ENCODE peak calls at places on chromosome 22, in five cellular contexts. B, R, F, A and T are unnamed samples.
A peak's percentile ranks its signal among the peaks of the same experiment; 100 is the strongest.

GRCh38 chr22:38177044-38177443 is 4.6 kb downstream of the PLA2G6 start:
- DNase-seq in A (no peak), B (peak; percentile 9), F (no peak), R (no peak), T (no peak)

GRCh38 chr22:20423636-20424511 is 13.8 kb downstream of the SCARF2 start:
- DNase-seq in A (no peak), R (no peak), B (no peak), F (no peak), T (no peak)

GRCh38 chr22:24789516-24789915 is 15.0 kb upstream of the PIWIL3 start:
- DNase-seq in R (no peak), B (no peak), A (no peak), F (no peak), T (no peak)

GRCh38 chr22:36277482-36278291 is 24.8 kb downstream of the APOL1 start:
- DNase-seq in B (peak; percentile 75), R (peak; percentile 37), F (peak; percentile 62), A (peak; percentile 58), T (peak; percentile 63)

GRCh38 chr22:29039148-29039547 is 22.5 kb downstream of the C22orf31 start:
- DNase-seq in R (no peak), F (no peak), A (no peak), B (no peak), T (no peak)

GRCh38 chr22:41350087-41350486 is 31.7 kb upstream of the TEF start:
- DNase-seq in B (no peak), F (no peak), R (no peak), A (no peak), T (no peak)

GRCh38 chr22:46117206-46118199 is 32.8 kb upstream of the PPARA start:
- DNase-seq in F (peak; percentile 6), A (no peak), B (no peak), R (no peak), T (no peak)

GRCh38 chr22:43001271-43002197 is 13.4 kb downstream of the PACSIN2 start:
- DNase-seq in R (no peak), F (no peak), B (no peak), A (no peak), T (no peak)

GRCh38 chr22:40383905-40384304 is 13.5 kb downstream of the SGSM3 start:
- DNase-seq in F (no peak), R (no peak), A (no peak), B (no peak), T (no peak)

GRCh38 chr22:19463491-19464469 is 15.2 kb downstream of the UFD1 start:
- DNase-seq in R (no peak), F (no peak), A (no peak), B (no peak), T (no peak)

GRCh38 chr22:30906411-30906810 is 62.2 kb downstream of the MORC2 start:
- DNase-seq in R (no peak), F (no peak), A (no peak), B (no peak), T (no peak)

GRCh38 chr22:46087816-46088277 is 62.5 kb upstream of the PPARA start:
- DNase-seq in B (peak; percentile 46), R (no peak), A (no peak), F (peak; percentile 67), T (no peak)